ENCODE peak calls at places on chromosomes 12 and 14, in eight cellular contexts. B is heart right ventricle, U is thoracic aorta, C is stomach, X is foreskin keratinocyte, Y is body of pancreas, R is fibroblast of lung, S is mammary epithelial cell. K is an unnamed sample. For H3K4me1, the result is how much of the 10 kb centered on the place peaks cover.

GRCh38 chr12:3365416-3366385 is 125.3 kb upstream of the PRMT8 start:
- DNase-seq in B (peak), U (no peak), C (peak), X (no peak), Y (peak), R (no peak), S (peak), K (no peak)

GRCh38 chr14:73663548-73664212 is 18.9 kb downstream of the DNAL1 start:
- DNase-seq in B (no peak), U (no peak), C (no peak), X (no peak), Y (no peak), R (no peak), S (no peak), K (no peak)

GRCh38 chr14:81313775-81314429 is 86.2 kb downstream of the STON2 start:
- DNase-seq in B (no peak), U (no peak), C (no peak), X (peak), Y (no peak), R (peak), S (peak), K (no peak)

GRCh38 chr12:3753549-3754284 is 808 bp upstream of the CRACR2A start:
- DNase-seq in B (no peak), U (no peak), C (no peak), X (no peak), Y (no peak), R (peak), S (no peak), K (no peak)

GRCh38 chr12:108187831-108188230 is 58.7 kb downstream of the WSCD2 start:
- DNase-seq in B (no peak), U (no peak), C (no peak), X (no peak), Y (no peak), R (no peak), S (no peak), K (no peak)

GRCh38 chr14:75968461-75968860 is 13.3 kb downstream of the TGFB3 start:
- DNase-seq in B (no peak), U (no peak), C (no peak), X (no peak), Y (no peak), R (no peak), S (no peak), K (no peak)

GRCh38 chr14:98578204-98578603 is 693.8 kb downstream of the BCL11B start:
- DNase-seq in B (no peak), U (no peak), C (no peak), X (peak), Y (no peak), R (no peak), S (peak), K (no peak)

GRCh38 chr12:105315726-105316125 is 14.8 kb upstream of the C12orf75 start:
- DNase-seq in B (no peak), U (no peak), C (no peak), X (peak), Y (no peak), R (no peak), S (peak), K (no peak)

GRCh38 chr12:48197967-48198618 is 5.0 kb downstream of the OR10AD1 start:
- DNase-seq in B (peak), U (peak), C (peak), X (peak), Y (peak), R (peak), S (peak), K (peak)

GRCh38 chr12:30880061-30880460 is 46.5 kb upstream of the TSPAN11 start:
- DNase-seq in B (no peak), U (no peak), C (no peak), X (no peak), Y (no peak), R (peak), S (no peak), K (no peak)

GRCh38 chr12:115870527-115870926 is 407.0 kb downstream of the MED13L start:
- DNase-seq in B (peak), U (no peak), C (no peak), X (no peak), Y (no peak), R (no peak), S (no peak), K (no peak)

GRCh38 chr12:4873947-4874346 is 35.8 kb upstream of the KCNA1 start:
- DNase-seq in B (no peak), U (no peak), C (no peak), X (no peak), Y (no peak), R (no peak), S (no peak), K (no peak)

GRCh38 chr12:15858348-15858747 is 23.8 kb upstream of the STRAP start:
- DNase-seq in B (no peak), U (no peak), C (no peak), X (no peak), Y (no peak), R (no peak), S (no peak), K (no peak)

GRCh38 chr14:58822856-58823255 is 185.1 kb downstream of the DACT1 start:
- DNase-seq in B (no peak), U (no peak), C (no peak), X (no peak), Y (no peak), R (no peak), S (no peak), K (no peak)

GRCh38 chr12:112527501-112527900 is 108.8 kb downstream of the PTPN11 start:
- DNase-seq in B (no peak), U (no peak), C (no peak), X (no peak), Y (no peak), R (no peak), S (no peak), K (no peak)

GRCh38 chr12:79877246-79877645 is 57.7 kb downstream of the PPP1R12A start:
- DNase-seq in B (no peak), U (no peak), C (no peak), X (no peak), Y (no peak), R (no peak), S (no peak), K (no peak)

DNA sequence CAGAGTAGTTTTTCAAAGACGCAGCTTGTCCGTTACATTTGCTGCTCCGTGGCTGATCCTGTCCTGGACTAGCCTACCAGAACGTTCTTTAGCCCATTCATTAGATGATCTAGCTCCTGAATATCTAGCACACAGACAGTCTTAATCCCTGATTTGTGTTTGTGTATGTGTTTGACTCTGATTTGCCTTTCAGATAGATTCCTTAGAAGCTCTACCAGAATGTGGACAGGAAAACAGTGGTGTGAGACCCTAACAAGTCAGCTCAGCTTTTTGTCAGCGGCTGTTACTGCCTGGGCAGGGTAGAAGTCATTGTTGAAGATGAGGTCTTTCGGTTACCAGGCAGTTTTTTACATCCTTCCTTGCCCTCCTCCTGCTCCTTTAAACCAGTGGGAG is 60.4 kb downstream of the SAMD4A start:
- DNase-seq in B (no peak), U (no peak), C (no peak), X (no peak), Y (no peak), R (no peak), S (no peak), K (no peak)
- H3K4me1 ChIP-seq in B (under half), U (half or more), C (half or more), X (under half), Y (under half), R (under half), S (under half), K (under half)

DNA sequence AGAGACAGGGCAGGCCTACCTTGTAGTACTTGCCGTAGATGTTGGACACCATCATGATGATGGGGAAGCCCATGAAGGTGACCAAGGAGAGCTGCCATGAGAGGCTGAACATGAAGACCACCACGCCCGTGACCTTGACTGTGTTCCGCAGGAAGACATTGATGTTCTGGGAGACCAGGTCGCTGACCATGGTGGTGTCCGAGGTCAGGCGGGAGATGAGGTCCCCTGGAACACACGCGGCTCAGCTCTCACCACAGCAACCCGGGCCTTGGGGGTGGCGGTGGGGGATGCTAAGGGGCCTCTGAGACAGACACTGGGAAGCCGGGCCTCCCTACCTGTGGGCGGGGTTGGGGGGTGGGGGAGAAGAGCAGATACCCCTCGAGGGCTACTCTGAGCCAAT is 17.7 kb downstream of the ABCB9 start:
- DNase-seq in B (no peak), U (no peak), C (no peak), X (no peak), Y (no peak), R (no peak), S (no peak), K (no peak)
- H3K4me1 ChIP-seq in B (under half), U (under half), C (half or more), X (under half), Y (under half), R (under half), S (half or more), K (under half)

GRCh38 chr14:49816844-49817243 is 35.7 kb downstream of the NEMF start:
- DNase-seq in B (no peak), U (no peak), C (no peak), X (no peak), Y (no peak), R (no peak), S (no peak), K (no peak)

GRCh38 chr14:49820176-49820575 is 32.4 kb downstream of the NEMF start:
- DNase-seq in B (no peak), U (no peak), C (no peak), X (no peak), Y (no peak), R (no peak), S (no peak), K (no peak)
- H3K4me1 ChIP-seq in B (under half), U (under half), C (under half), X (under half), Y (under half), R (under half), S (under half), K (under half)

GRCh38 chr14:101480747-101481530 is 80.4 kb upstream of the DIO3 start:
- DNase-seq in B (no peak), U (no peak), C (peak), X (peak), Y (peak), R (peak), S (peak), K (no peak)
- H3K4me1 ChIP-seq in B (under half), U (under half), C (under half), X (under half), Y (under half), R (under half), S (under half), K (under half)

GRCh38 chr12:65187665-65188064 is 18.3 kb downstream of the LEMD3 start:
- DNase-seq in B (no peak), U (no peak), C (no peak), X (no peak), Y (no peak), R (no peak), S (no peak), K (no peak)

GRCh38 chr12:65184858-65185229 is 15.5 kb downstream of the LEMD3 start:
- DNase-seq in B (no peak), U (no peak), C (no peak), X (no peak), Y (no peak), R (no peak), S (no peak), K (no peak)

GRCh38 chr12:65188179-65188709 is 18.9 kb downstream of the LEMD3 start:
- DNase-seq in B (no peak), U (no peak), C (no peak), X (no peak), Y (no peak), R (peak), S (no peak), K (no peak)

GRCh38 chr12:65182012-65182739 is 12.8 kb downstream of the LEMD3 start:
- DNase-seq in B (no peak), U (no peak), C (no peak), X (no peak), Y (no peak), R (no peak), S (no peak), K (no peak)

DNA sequence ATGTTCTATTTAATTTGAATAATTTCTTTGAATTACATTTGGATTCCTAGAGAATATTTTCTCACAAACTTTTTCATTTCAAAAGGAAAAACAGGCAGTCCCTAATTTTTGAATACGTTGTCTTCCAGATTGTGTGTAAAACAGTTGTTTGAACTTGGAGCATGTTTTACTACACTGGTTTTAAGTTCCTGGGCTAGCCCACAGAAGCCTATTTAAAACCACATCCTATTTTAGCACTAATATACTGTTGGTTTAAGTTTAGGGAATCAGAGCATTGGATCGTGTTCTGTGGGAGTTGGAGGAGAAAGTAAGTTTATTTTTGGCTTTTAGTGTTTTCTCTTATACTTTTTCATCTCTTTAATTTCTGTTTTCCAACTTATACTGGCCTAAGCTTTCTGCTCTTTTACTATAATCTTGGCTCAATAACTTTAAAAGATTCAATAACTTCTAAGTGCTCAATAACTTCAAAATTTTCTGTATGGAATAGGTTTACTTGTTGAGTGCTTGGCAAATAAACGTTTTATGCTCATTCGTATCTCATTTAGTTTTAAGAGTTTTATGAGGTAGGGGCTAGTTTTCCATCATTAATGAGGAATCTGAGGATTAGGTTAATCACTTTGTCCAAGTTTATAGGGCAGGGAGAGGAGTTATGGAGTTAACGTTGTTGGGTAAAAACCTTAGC is 14.9 kb downstream of the LEMD3 start:
- DNase-seq in B (no peak), U (no peak), C (no peak), X (no peak), Y (no peak), R (no peak), S (no peak), K (no peak)
- H3K4me1 ChIP-seq in B (under half), U (under half), C (half or more), X (under half), Y (half or more), R (under half), S (under half), K (under half)

GRCh38 chr12:44618960-44619359 is 257.2 kb downstream of the NELL2 start:
- DNase-seq in B (no peak), U (no peak), C (no peak), X (no peak), Y (no peak), R (no peak), S (no peak), K (no peak)

DNA sequence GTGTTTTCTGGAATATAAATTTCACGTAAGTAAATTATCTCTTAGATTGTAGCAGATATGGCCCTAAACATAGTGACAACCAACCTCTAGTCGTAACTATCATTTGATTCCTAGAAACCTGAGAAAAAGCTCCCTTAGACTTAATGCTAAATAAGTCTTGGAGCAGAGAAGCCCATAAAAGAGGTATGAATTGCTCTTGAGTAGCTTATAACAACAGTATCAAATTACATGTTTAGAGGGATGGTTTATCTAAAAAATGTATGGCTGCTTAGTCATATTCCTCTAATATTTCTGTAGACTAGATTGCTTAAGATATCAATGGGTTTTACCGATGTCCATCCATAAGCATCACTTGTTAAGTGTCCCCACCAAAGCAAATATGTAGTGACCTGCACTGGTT is 259.7 kb downstream of the NELL2 start:
- DNase-seq in B (no peak), U (no peak), C (no peak), X (no peak), Y (no peak), R (peak), S (no peak), K (no peak)
- H3K4me1 ChIP-seq in B (under half), U (under half), C (under half), X (under half), Y (under half), R (under half), S (under half), K (under half)

DNA sequence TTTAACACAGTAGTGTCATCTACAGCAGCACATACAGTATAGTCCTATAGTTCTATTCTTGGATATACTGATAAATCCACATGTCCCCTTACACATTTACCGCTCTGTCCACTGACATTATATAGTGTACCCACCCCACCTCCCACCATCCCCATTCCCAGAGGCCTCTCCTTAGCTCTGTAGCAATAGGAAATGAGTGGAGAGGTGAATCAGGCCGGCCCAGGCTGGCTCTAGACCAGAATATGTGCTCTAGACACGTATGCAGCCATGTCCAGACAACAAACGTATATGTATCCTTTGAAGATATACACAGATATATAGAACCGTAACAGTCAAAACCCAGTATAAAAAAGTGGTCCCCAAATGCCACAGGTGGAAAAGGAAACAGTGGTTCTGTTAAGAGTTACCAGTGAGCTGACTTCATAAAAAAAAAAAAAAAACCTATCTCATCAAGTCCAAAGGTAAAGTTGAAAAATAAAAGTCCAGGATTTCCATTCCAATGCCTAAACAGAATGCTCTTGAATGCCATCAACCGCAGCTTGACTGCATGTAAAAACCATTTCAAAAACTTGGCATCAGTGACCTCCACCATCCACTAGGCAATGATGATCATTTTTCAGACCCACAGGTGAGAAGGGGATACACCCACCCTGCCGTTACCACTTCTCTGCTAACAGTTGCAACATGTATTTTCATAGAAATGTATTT is 16.7 kb downstream of the EGLN3 start:
- DNase-seq in B (no peak), U (no peak), C (no peak), X (no peak), Y (no peak), R (no peak), S (no peak), K (no peak)
- H3K4me1 ChIP-seq in B (under half), U (under half), C (under half), X (under half), Y (under half), R (under half), S (under half), K (under half)

GRCh38 chr12:83016226-83016835 is 329.6 kb downstream of the TMTC2 start:
- DNase-seq in B (no peak), U (no peak), C (peak), X (peak), Y (peak), R (peak), S (peak), K (no peak)
- H3K4me1 ChIP-seq in B (under half), U (under half), C (under half), X (under half), Y (under half), R (under half), S (under half), K (under half)

GRCh38 chr14:33528655-33529054 is 422.2 kb downstream of the EGLN3 start:
- DNase-seq in B (no peak), U (no peak), C (no peak), X (no peak), Y (no peak), R (no peak), S (no peak), K (no peak)

GRCh38 chr14:33529773-33530172 is 421.1 kb downstream of the EGLN3 start:
- DNase-seq in B (no peak), U (no peak), C (no peak), X (no peak), Y (no peak), R (no peak), S (no peak), K (no peak)

GRCh38 chr14:33532581-33532980 is 418.3 kb downstream of the EGLN3 start:
- DNase-seq in B (no peak), U (no peak), C (no peak), X (no peak), Y (no peak), R (no peak), S (no peak), K (no peak)

GRCh38 chr14:33527023-33527634 is 423.7 kb downstream of the EGLN3 start:
- DNase-seq in B (no peak), U (no peak), C (no peak), X (no peak), Y (no peak), R (no peak), S (no peak), K (no peak)

GRCh38 chr14:33530358-33530757 is 420.5 kb downstream of the EGLN3 start:
- DNase-seq in B (no peak), U (no peak), C (no peak), X (no peak), Y (no peak), R (no peak), S (no peak), K (no peak)
- H3K4me1 ChIP-seq in B (under half), U (under half), C (under half), X (under half), Y (under half), R (under half), S (under half), K (under half)

DNA sequence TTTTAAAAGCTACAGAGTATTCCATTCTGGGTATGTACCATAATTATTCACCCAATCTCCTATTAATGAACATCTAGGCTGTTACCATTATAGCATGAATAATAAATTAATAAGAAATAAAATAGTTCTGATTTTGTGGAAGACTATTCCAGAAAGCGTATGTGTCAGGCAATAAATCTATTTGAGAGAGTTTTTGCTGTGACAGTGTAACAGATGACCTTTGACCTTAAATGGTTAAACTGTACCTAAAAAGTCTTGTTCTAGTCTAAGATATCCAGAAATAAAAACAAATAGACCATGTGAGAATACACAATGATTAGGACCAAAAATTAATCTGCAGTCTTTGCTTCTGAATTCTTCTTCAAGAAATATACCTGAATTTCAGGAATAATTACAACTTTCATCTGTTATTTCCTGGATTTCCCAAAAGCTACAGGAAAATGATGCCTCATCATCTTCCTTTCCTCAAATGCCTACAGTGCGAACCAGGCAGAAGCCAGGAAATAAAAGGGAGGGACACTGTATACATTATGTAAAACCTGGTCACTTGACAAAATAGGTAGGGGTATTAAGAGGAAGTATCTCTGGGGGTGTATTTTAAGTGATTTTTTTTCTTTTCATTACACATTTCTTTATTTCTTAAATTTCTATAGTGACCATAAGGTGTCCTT is 7.3 kb downstream of the TM7SF3 start:
- DNase-seq in B (no peak), U (no peak), C (no peak), X (no peak), Y (no peak), R (no peak), S (no peak), K (no peak)
- H3K4me1 ChIP-seq in B (under half), U (half or more), C (half or more), X (under half), Y (half or more), R (under half), S (under half), K (under half)